ENCODE peak calls at places on chromosomes 12 and 14, in ten cellular contexts. E, S, B, F, A, Y, O, N, W and L are unnamed samples.
A peak's percentile ranks its signal among the peaks of the same experiment; 100 is the strongest.

GRCh38 chr12:89288959-89289358 is 63.3 kb downstream of the DUSP6 start:
- DNase-seq in E (no peak), S (no peak), B (no peak), F (no peak), A (no peak), Y (no peak), O (no peak), N (no peak), W (no peak), L (no peak)

GRCh38 chr12:131229426-131230339 is 276.0 kb downstream of the ADGRD1 start:
- DNase-seq in E (no peak), S (peak; percentile 49), B (no peak), F (no peak), A (no peak), Y (no peak), O (no peak), N (no peak), W (peak; percentile 44), L (peak; percentile 86)

GRCh38 chr12:16347391-16348298 is at the start of gene MGST1:
- DNase-seq in E (no peak), S (peak; percentile 62), B (peak; percentile 41), F (peak; percentile 60), A (no peak), Y (peak; percentile 82), O (no peak), N (peak; percentile 54), W (peak; percentile 80), L (peak; percentile 88)

GRCh38 chr14:51653855-51654548 is 2.3 kb downstream of the FRMD6 start:
- DNase-seq in E (no peak), S (no peak), B (no peak), F (no peak), A (no peak), Y (no peak), O (no peak), N (no peak), W (no peak), L (no peak)

GRCh38 chr12:90280564-90281058 is 572.0 kb upstream of the ATP2B1 start:
- DNase-seq in E (no peak), S (no peak), B (no peak), F (no peak), A (no peak), Y (no peak), O (no peak), N (no peak), W (no peak), L (no peak)

GRCh38 chr12:7113389-7113871 is 4.4 kb upstream of the C1RL start:
- DNase-seq in E (no peak), S (no peak), B (no peak), F (peak; percentile 51), A (peak; percentile 49), Y (no peak), O (peak; percentile 66), N (peak; percentile 19), W (peak; percentile 44), L (no peak)

GRCh38 chr12:55724226-55724939 is 4.2 kb downstream of the RDH5 start:
- DNase-seq in E (no peak), S (peak; percentile 74), B (peak; percentile 85), F (no peak), A (peak; percentile 42), Y (peak; percentile 75), O (peak; percentile 78), N (peak; percentile 80), W (peak; percentile 79), L (peak; percentile 91)

GRCh38 chr12:46523446-46523845 is 150.9 kb upstream of the SLC38A2 start:
- DNase-seq in E (no peak), S (no peak), B (no peak), F (no peak), A (no peak), Y (no peak), O (no peak), N (no peak), W (no peak), L (no peak)

GRCh38 chr12:6465467-6466183 is 4.9 kb downstream of the VAMP1 start:
- DNase-seq in E (no peak), S (no peak), B (peak; percentile 72), F (peak; percentile 38), A (peak; percentile 54), Y (peak; percentile 59), O (peak; percentile 63), N (peak; percentile 64), W (peak; percentile 82), L (no peak)

GRCh38 chr12:95593266-95593871 is 42.1 kb upstream of the USP44 start:
- DNase-seq in E (no peak), S (peak; percentile 72), B (no peak), F (no peak), A (no peak), Y (peak; percentile 47), O (no peak), N (no peak), W (no peak), L (no peak)

GRCh38 chr12:19483727-19484126 is 44.4 kb downstream of the AEBP2 start:
- DNase-seq in E (no peak), S (no peak), B (no peak), F (no peak), A (no peak), Y (no peak), O (no peak), N (no peak), W (no peak), L (no peak)

GRCh38 chr12:78060186-78060585 is 229.5 kb downstream of the NAV3 start:
- DNase-seq in E (no peak), S (no peak), B (no peak), F (no peak), A (no peak), Y (no peak), O (no peak), N (no peak), W (no peak), L (no peak)

GRCh38 chr12:124646385-124647230 is 79.2 kb upstream of the NCOR2 start:
- DNase-seq in E (no peak), S (no peak), B (no peak), F (no peak), A (peak; percentile 28), Y (no peak), O (peak; percentile 58), N (no peak), W (no peak), L (no peak)

GRCh38 chr12:69269736-69270135 is 30.4 kb downstream of the CPSF6 start:
- DNase-seq in E (no peak), S (no peak), B (no peak), F (no peak), A (no peak), Y (no peak), O (no peak), N (no peak), W (no peak), L (no peak)
- H3K36me3 ChIP-seq in E (no peaks in the 10 kb centered on the region), S (peaks cover 27% of the 10 kb centered on the region), B (no peaks in the 10 kb centered on the region), F (no peaks in the 10 kb centered on the region), A (peaks cover 15% of the 10 kb centered on the region), Y (no peaks in the 10 kb centered on the region), O (peaks cover 4% of the 10 kb centered on the region), N (peaks cover 14% of the 10 kb centered on the region), W (no peaks in the 10 kb centered on the region), L (peaks cover 54% of the 10 kb centered on the region)

GRCh38 chr12:93341409-93342044 is 36.2 kb upstream of the NUDT4 start:
- DNase-seq in E (no peak), S (no peak), B (no peak), F (no peak), A (no peak), Y (no peak), O (no peak), N (no peak), W (no peak), L (no peak)

GRCh38 chr12:93339695-93340094 is 38.0 kb upstream of the NUDT4 start:
- DNase-seq in E (no peak), S (no peak), B (no peak), F (no peak), A (no peak), Y (no peak), O (no peak), N (no peak), W (no peak), L (no peak)

GRCh38 chr12:93347054-93347786 is 30.5 kb upstream of the NUDT4 start:
- DNase-seq in E (no peak), S (no peak), B (no peak), F (no peak), A (no peak), Y (no peak), O (no peak), N (no peak), W (no peak), L (no peak)

GRCh38 chr12:93348568-93349435 is 28.9 kb upstream of the NUDT4 start:
- DNase-seq in E (no peak), S (no peak), B (peak; percentile 34), F (no peak), A (no peak), Y (no peak), O (no peak), N (no peak), W (no peak), L (no peak)

DNA sequence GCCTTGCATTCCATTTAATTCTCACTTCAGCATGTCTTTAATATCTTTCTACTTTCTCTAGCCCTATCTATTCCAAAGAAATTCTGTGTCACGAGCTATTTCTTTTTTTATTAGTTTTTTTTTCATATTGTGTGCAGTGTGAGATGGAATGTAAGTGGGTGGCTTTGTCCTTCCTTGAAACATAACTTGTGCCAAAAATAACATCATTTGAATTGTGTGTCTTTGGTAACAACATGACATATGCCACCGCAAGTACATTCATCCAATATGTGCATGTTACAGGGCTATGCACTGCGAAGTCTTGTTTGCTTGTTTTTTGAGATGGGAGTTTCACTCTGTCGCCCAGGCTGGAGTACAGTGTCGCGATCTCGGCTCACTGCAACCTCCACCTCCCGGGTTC is 32.8 kb upstream of the NUDT4 start:
- DNase-seq in E (no peak), S (no peak), B (no peak), F (no peak), A (no peak), Y (no peak), O (no peak), N (no peak), W (no peak), L (no peak)
- H3K36me3 ChIP-seq in E (no peaks in the 10 kb centered on the region), S (no peaks in the 10 kb centered on the region), B (no peaks in the 10 kb centered on the region), F (no peaks in the 10 kb centered on the region), A (no peaks in the 10 kb centered on the region), Y (no peaks in the 10 kb centered on the region), O (no peaks in the 10 kb centered on the region), N (no peaks in the 10 kb centered on the region), W (no peaks in the 10 kb centered on the region), L (no peaks in the 10 kb centered on the region)

GRCh38 chr14:61724133-61724532 is 28.8 kb downstream of the HIF1A start:
- DNase-seq in E (no peak), S (no peak), B (no peak), F (no peak), A (no peak), Y (no peak), O (no peak), N (no peak), W (no peak), L (no peak)
- H3K36me3 ChIP-seq in E (peaks cover 23% of the 10 kb centered on the region), S (peaks cover 64% of the 10 kb centered on the region), B (no peaks in the 10 kb centered on the region), F (no peaks in the 10 kb centered on the region), A (peaks cover 16% of the 10 kb centered on the region), Y (peaks cover 7% of the 10 kb centered on the region), O (peaks cover 30% of the 10 kb centered on the region), N (peaks cover 62% of the 10 kb centered on the region), W (no peaks in the 10 kb centered on the region), L (peaks cover 53% of the 10 kb centered on the region)

DNA sequence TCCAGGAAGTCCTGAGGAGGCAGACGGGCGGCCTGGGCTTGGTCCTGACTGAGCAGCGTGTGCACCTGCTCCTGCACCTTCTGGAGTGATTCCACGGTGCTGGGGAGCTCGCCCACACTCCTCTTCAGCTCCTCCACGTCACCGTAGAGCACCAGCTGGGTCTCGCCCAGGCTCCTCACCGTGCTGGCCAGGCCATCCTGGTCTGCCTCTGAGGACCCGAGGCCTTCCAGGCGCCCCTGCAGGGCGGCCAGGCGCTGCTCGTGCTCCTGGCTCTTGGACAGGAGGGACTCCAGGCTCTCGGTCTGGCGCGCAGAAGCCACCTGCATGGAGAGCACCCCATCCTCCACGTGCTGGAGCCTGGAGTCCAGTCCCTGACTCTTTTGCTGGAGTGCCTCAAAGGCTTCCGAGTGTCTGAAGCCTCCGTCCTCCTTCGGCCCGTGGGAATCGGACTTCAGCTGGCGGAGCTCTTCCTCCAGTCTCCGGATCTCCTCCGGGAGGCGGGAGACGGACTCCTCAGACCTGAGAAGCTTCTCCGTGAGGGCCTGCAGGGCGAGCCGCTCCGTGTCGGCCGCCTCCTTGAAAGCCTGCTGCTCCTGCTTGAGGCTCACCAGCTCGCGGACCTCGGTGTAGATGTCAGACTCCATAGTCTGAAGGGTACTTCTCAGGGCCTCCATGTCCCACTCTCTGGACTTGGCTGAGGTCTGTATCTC is 8.4 kb downstream of the CKAP4 start:
- DNase-seq in E (no peak), S (no peak), B (no peak), F (no peak), A (no peak), Y (no peak), O (peak; percentile 45), N (no peak), W (no peak), L (no peak)
- H3K36me3 ChIP-seq in E (peaks cover 25% of the 10 kb centered on the region), S (peaks cover 48% of the 10 kb centered on the region), B (no peaks in the 10 kb centered on the region), F (no peaks in the 10 kb centered on the region), A (no peaks in the 10 kb centered on the region), Y (peaks cover 7% of the 10 kb centered on the region), O (peaks cover 5% of the 10 kb centered on the region), N (peaks cover 37% of the 10 kb centered on the region), W (no peaks in the 10 kb centered on the region), L (peaks cover 37% of the 10 kb centered on the region)